ENCODE peak calls at places on chromosomes 6 and 20, in five cellular contexts. B, J, M, D and I are unnamed samples. For H3K4me1, the result is how much of the 10 kb centered on the place peaks cover.

GRCh38 chr6:143675327-143675900 is 2.4 kb upstream of the PHACTR2 start:
- DNase-seq in J (no peak), M (peak), D (no peak), B (no peak), I (no peak)

GRCh38 chr6:106974999-106975698 is 620 bp upstream of the CD24 start:
- DNase-seq in J (peak), B (peak), M (peak), D (peak), I (peak)

GRCh38 chr6:70312165-70312564 is 9.3 kb upstream of the COL9A1 start:
- DNase-seq in J (peak), B (no peak), D (no peak), M (peak), I (no peak)

GRCh38 chr20:237918-238317 is 10.9 kb downstream of the DEFB129 start:
- DNase-seq in B (no peak), J (no peak), M (no peak), D (no peak), I (no peak)

GRCh38 chr6:111121789-111122350 is 34.6 kb downstream of the SLC16A10 start:
- DNase-seq in B (no peak), D (no peak), M (no peak), J (no peak), I (no peak)

GRCh38 chr20:25586877-25587276 is 1.5 kb upstream of the NINL start:
- DNase-seq in B (no peak), M (peak), J (no peak), D (no peak), I (peak)

GRCh38 chr20:34922654-34923381 is 32.8 kb downstream of the GSS start:
- DNase-seq in M (peak), J (peak), B (no peak), D (no peak), I (no peak)

GRCh38 chr20:3248993-3249347 is 10.0 kb upstream of the SLC4A11 start:
- DNase-seq in M (no peak), B (no peak), J (no peak), D (no peak), I (no peak)

GRCh38 chr6:142893088-142893487 is 51.9 kb downstream of the HIVEP2 start:
- DNase-seq in M (peak), J (peak), B (no peak), D (no peak), I (no peak)

GRCh38 chr6:19052219-19052618 is 665.1 kb downstream of the RNF144B start:
- DNase-seq in D (no peak), J (peak), M (peak), B (no peak), I (no peak)

GRCh38 chr6:56642366-56643261 is at the start of gene DST:
- DNase-seq in B (no peak), M (peak), D (no peak), J (peak), I (no peak)

GRCh38 chr20:47815416-47815806 is 30.1 kb upstream of the SULF2 start:
- DNase-seq in B (no peak), M (no peak), J (no peak), D (no peak), I (no peak)

GRCh38 chr6:5994234-5994998 is 12.3 kb downstream of the NRN1 start:
- DNase-seq in J (no peak), D (no peak), B (peak), M (no peak), I (no peak)

GRCh38 chr6:119672725-119673124 is 323.2 kb upstream of the MAN1A1 start:
- DNase-seq in B (peak), M (no peak), J (no peak), D (peak), I (no peak)

GRCh38 chr20:33305591-33306057 is 22.6 kb downstream of the BPIFB1 start:
- DNase-seq in M (peak), J (no peak), D (no peak), B (no peak), I (no peak)

GRCh38 chr6:842141-842540 is 149.2 kb upstream of the EXOC2 start:
- DNase-seq in D (no peak), M (no peak), J (no peak), B (no peak), I (no peak)

GRCh38 chr20:8155229-8155628 is 23.2 kb downstream of the PLCB1 start:
- DNase-seq in M (no peak), D (no peak), B (no peak), J (no peak), I (no peak)
- H3K9ac ChIP-seq in M (no peak), D (no peak), B (no peak), J (no peak), I (no peak)

GRCh38 chr6:108737594-108738546 is 110.4 kb upstream of the ARMC2 start:
- DNase-seq in J (peak), M (peak), B (no peak), D (no peak), I (no peak)
- H3K4me1 ChIP-seq in J (under half), M (under half), B (under half), D (under half), I (under half)

GRCh38 chr6:37373822-37374514 is 20.2 kb downstream of the RNF8 start:
- DNase-seq in M (peak), J (no peak), D (no peak), B (no peak), I (no peak)
- H3K27ac ChIP-seq in M (no peak), J (no peak), D (no peak), B (no peak), I (no peak)

DNA sequence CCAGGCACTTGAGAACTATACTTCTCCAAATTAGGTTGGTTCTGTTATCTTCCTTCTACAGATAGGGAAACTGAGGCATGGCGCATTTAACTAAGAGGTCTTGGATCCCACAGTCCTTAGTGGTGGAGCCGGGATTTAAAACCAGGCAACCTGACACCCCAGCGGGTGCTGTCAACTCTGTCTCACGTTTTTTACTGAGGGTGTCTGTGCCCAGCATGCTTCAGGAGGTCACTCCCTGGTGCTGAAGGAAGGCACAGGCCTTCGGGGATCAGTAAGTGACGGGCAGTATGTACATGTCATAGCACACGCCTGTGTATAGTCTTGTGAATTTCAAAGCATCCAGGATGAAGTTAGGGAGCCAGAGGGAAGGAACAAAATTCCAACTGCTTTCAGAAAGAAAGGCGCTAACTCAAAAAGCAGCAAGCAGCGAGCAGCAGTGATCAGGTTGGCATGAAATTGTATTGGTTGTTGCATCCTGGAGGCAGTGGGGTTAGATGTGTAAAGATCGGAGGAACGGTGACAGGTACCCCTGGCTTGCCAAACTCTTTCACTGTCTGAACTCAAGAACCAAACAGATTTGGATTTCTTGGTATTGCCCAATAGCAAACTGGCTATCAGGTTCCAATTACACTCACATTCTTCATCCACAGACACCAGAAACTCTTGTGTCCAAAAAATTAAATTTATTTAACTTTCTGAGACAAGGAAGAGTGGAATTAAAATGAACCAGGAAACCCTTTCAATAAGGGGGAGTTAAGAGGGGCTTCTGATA is 318.6 kb downstream of the THBS2 start:
- DNase-seq in B (no peak), D (no peak), J (no peak), M (no peak), I (no peak)
- H3K9ac ChIP-seq in B (no peak), D (no peak), J (no peak), M (no peak), I (no peak)

DNA sequence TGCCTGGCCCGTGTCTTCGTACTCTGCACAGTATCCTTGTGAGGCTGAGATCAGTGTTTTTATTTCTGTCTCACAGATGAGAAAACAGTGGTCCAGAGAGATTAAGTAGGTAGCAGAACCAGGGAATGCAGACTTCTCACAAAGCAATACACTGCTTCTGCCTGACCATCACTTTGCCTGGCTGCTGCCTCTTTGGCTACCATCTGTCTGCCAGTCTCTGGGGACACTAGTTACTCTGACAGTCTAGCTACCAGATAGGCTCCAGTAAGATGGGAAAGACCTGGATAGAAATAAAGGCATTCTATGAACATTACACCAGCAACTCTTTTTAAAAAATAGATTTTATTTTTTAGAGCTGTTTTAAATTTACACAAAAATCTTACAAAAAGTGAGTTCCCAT is 96.9 kb downstream of the PHACTR3 start:
- DNase-seq in M (no peak), J (no peak), B (no peak), D (no peak), I (no peak)
- H3K4me1 ChIP-seq in M (under half), J (under half), B (under half), D (under half), I (under half)

GRCh38 chr6:133057352-133057751 is 183.8 kb upstream of the EYA4 start:
- DNase-seq in B (no peak), J (no peak), D (no peak), M (no peak), I (no peak)

GRCh38 chr6:133051264-133051663 is 189.9 kb upstream of the EYA4 start:
- DNase-seq in B (no peak), J (no peak), M (no peak), D (no peak), I (no peak)

GRCh38 chr6:133052465-133052864 is 188.7 kb upstream of the EYA4 start:
- DNase-seq in J (no peak), B (no peak), D (no peak), M (no peak), I (no peak)

GRCh38 chr6:133055527-133055966 is 185.6 kb upstream of the EYA4 start:
- DNase-seq in B (peak), J (no peak), M (no peak), D (no peak), I (no peak)
- H3K27ac ChIP-seq in B (peak), J (no peak), M (no peak), D (no peak), I (no peak)